ENCODE peak calls at places on chromosomes 2 and 18, in five cellular contexts. P is tibial artery, O is esophagus squamous epithelium, W is GM12891, J is astrocyte. N is an unnamed sample.

GRCh38 chr18:22169889-22170420 is 566 bp downstream of the GATA6 start:
- DNase-seq in J (no peak), W (no peak), O (no peak), P (no peak), N (no peak)

GRCh38 chr2:101740555-101740964 is 43.1 kb downstream of the MAP4K4 start:
- DNase-seq in J (no peak), W (no peak), P (no peak), O (no peak), N (no peak)

GRCh38 chr2:66521459-66521858 is 86.5 kb downstream of the MEIS1 start:
- DNase-seq in O (no peak), W (no peak), P (no peak), J (no peak), N (no peak)

GRCh38 chr2:145743016-145743415 is 1223.1 kb upstream of the ZEB2 start:
- DNase-seq in P (no peak), J (no peak), W (no peak), O (no peak), N (no peak)

GRCh38 chr2:222973237-222973636 is 78.8 kb upstream of the KCNE4 start:
- DNase-seq in P (no peak), O (no peak), J (peak), W (no peak), N (no peak)

GRCh38 chr2:160721089-160722040 is 227.8 kb upstream of the RBMS1 start:
- DNase-seq in W (no peak), J (peak), O (no peak), P (no peak), N (no peak)

GRCh38 chr2:199485732-199486335 is 28.1 kb upstream of the SATB2 start:
- DNase-seq in J (peak), O (no peak), W (no peak), P (no peak), N (no peak)

GRCh38 chr18:63962137-63962536 is 7.7 kb upstream of the SERPINB8 start:
- DNase-seq in P (no peak), W (no peak), J (no peak), O (no peak), N (no peak)

GRCh38 chr2:40113997-40114396 is 334.9 kb upstream of the THUMPD2 start:
- DNase-seq in W (no peak), J (no peak), O (no peak), P (no peak), N (no peak)

GRCh38 chr2:141317986-141318385 is 812.8 kb downstream of the LRP1B start:
- DNase-seq in W (no peak), J (peak), P (no peak), O (no peak), N (no peak)

GRCh38 chr2:127695491-127696472 is 5.5 kb upstream of the SFT2D3 start:
- DNase-seq in W (no peak), O (no peak), P (peak), J (peak), N (no peak)

GRCh38 chr2:166343467-166343866 is 32.3 kb downstream of the SCN9A start:
- DNase-seq in O (no peak), J (no peak), P (no peak), W (no peak), N (no peak)